ENCODE peak calls at places on chromosome 7, in four cellular contexts. One of them, this sample, is unnamed.

GRCh38 chr7:2688409-2689342 is 674 bp downstream of the AMZ1 start:
- DNase-seq in GM12865: peak
- DNase-seq in cardiac muscle cell: no peak
- DNase-seq in cardiac fibroblast: peak
- DNase-seq in this sample: peak

GRCh38 chr7:151794508-151795167 is 82.3 kb downstream of the PRKAG2 start:
- DNase-seq in cardiac fibroblast: no peak
- DNase-seq in GM12865: no peak
- DNase-seq in cardiac muscle cell: no peak
- DNase-seq in this sample: no peak

GRCh38 chr7:30785786-30786185 is 14.6 kb downstream of the MINDY4 start:
- DNase-seq in cardiac muscle cell: no peak
- DNase-seq in cardiac fibroblast: no peak
- DNase-seq in GM12865: no peak
- DNase-seq in this sample: no peak

GRCh38 chr7:33495207-33495606 is 365.8 kb downstream of the BBS9 start:
- DNase-seq in GM12865: no peak
- DNase-seq in cardiac muscle cell: peak
- DNase-seq in cardiac fibroblast: peak
- DNase-seq in this sample: peak

GRCh38 chr7:101628522-101628921 is 574 bp downstream of the MYL10 start:
- DNase-seq in cardiac muscle cell: no peak
- DNase-seq in GM12865: no peak
- DNase-seq in cardiac fibroblast: no peak
- DNase-seq in this sample: no peak

GRCh38 chr7:64834989-64835388 is 40.8 kb downstream of the ZNF138 start:
- DNase-seq in cardiac fibroblast: no peak
- DNase-seq in cardiac muscle cell: no peak
- DNase-seq in GM12865: no peak
- DNase-seq in this sample: no peak

GRCh38 chr7:45237788-45238461 is 80.3 kb downstream of the RAMP3 start:
- DNase-seq in cardiac fibroblast: no peak
- DNase-seq in GM12865: no peak
- DNase-seq in cardiac muscle cell: no peak
- DNase-seq in this sample: no peak

GRCh38 chr7:38615665-38616064 is 15.5 kb downstream of the AMPH start:
- DNase-seq in cardiac muscle cell: no peak
- DNase-seq in cardiac fibroblast: no peak
- DNase-seq in GM12865: no peak
- DNase-seq in this sample: no peak

GRCh38 chr7:72152171-72153131 is 259.7 kb downstream of the CALN1 start:
- DNase-seq in cardiac fibroblast: no peak
- DNase-seq in GM12865: peak
- DNase-seq in cardiac muscle cell: peak
- DNase-seq in this sample: no peak

GRCh38 chr7:122803323-122803722 is 82.9 kb downstream of the CADPS2 start:
- DNase-seq in GM12865: peak
- DNase-seq in cardiac fibroblast: peak
- DNase-seq in cardiac muscle cell: peak
- DNase-seq in this sample: no peak

GRCh38 chr7:120991133-120991532 is 2.6 kb downstream of the CPED1 start:
- DNase-seq in cardiac muscle cell: no peak
- DNase-seq in GM12865: no peak
- DNase-seq in cardiac fibroblast: no peak
- DNase-seq in this sample: no peak

GRCh38 chr7:4177001-4177400 is 505.1 kb upstream of the FOXK1 start:
- DNase-seq in cardiac fibroblast: no peak
- DNase-seq in cardiac muscle cell: no peak
- DNase-seq in GM12865: no peak
- DNase-seq in this sample: no peak

DNA sequence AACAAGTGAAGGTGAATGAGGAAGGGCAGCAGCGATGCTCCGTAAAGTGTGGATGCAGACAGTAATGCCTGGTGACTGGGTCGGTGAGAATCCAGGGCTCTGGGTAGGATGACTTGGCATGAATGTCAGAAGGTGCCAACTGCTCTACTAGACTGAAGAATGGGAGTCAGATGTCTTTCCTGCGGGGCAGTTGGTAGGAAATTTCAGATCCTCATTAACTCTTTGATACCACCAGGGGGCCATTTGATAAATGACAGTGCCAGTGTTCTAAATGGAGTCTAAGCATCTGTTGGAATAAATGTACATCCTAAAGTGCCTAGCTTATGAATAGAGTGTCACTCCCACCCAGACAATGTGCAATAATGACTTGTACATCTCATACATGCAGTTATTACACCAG is 462.0 kb downstream of the GRM8 start:
- DNase-seq in cardiac muscle cell: no peak
- DNase-seq in GM12865: no peak
- DNase-seq in cardiac fibroblast: no peak
- DNase-seq in this sample: no peak
- TF ChIP-seq CTCF in cardiac muscle cell: no peak
- TF ChIP-seq CTCF in GM12865: peak
- TF ChIP-seq CTCF in cardiac fibroblast: no peak
- TF ChIP-seq CTCF in this sample: no peak

DNA sequence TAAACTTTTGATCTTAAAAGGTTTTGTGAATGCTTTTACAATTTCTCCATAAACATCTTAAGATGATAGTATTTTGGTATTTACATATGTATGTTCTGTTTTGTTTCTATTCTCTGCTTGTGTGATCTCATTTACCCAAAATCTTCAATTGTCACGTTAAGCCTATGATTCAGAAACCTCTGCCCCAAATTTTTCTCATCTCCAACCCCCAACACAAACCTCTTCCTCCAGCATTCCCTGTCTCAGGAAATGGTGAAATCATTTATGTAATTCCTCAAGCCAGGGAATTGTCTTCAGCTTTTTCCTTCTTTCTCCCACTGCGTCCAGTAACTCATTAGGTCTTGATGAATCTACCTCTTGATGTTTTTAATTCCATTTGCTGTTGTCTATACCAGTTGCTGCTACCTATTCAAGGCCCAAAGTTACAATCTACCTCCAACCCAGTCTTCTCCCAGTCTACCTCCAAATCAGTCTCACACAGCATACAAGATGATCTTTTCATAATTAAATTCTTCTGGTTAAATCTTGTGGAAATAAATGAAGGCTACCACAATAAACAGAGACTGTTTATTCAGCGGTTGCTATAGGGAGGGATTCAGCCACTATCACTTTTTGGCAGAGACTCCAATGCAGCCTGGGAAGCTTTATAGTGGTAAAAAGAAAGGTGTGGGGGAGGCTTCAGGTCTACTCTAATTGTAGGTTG is 5.8 kb downstream of the CFAP69 start:
- DNase-seq in cardiac fibroblast: peak
- DNase-seq in GM12865: no peak
- DNase-seq in cardiac muscle cell: no peak
- DNase-seq in this sample: peak
- H3K4me3 ChIP-seq in cardiac fibroblast: no peak
- H3K4me3 ChIP-seq in GM12865: no peak
- H3K4me3 ChIP-seq in cardiac muscle cell: no peak
- H3K4me3 ChIP-seq in this sample: peak

GRCh38 chr7:27636326-27637006 is 26.2 kb downstream of the HIBADH start:
- DNase-seq in cardiac muscle cell: no peak
- DNase-seq in cardiac fibroblast: peak
- DNase-seq in GM12865: no peak
- DNase-seq in this sample: peak
- TF ChIP-seq CTCF in cardiac muscle cell: no peak
- TF ChIP-seq CTCF in cardiac fibroblast: no peak
- TF ChIP-seq CTCF in GM12865: no peak
- TF ChIP-seq CTCF in this sample: no peak

DNA sequence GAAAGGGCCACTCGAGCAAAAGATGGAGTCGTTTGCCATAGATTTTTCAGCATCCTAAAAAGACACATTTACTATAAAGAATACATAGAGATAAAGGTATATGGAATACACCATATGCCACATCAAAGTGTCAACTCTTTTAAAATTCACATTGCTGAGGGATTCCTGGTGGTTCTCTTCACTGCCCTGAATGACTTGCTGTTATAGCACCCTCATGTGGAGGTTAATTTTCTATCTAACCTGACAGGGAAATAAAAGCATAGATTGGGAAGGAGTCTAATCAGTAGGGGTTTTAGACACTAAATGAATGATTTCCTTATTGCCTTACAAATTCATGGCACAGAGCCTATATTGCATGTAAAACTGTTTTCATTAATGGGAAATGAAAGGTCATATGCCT is 25.9 kb downstream of the DNAH11 start:
- DNase-seq in GM12865: peak
- DNase-seq in cardiac muscle cell: peak
- DNase-seq in cardiac fibroblast: peak
- DNase-seq in this sample: no peak
- H3K4me3 ChIP-seq in GM12865: no peak
- H3K4me3 ChIP-seq in cardiac muscle cell: no peak
- H3K4me3 ChIP-seq in cardiac fibroblast: no peak
- H3K4me3 ChIP-seq in this sample: no peak

GRCh38 chr7:131068604-131069021 is 259.1 kb upstream of the MKLN1 start:
- DNase-seq in cardiac fibroblast: peak
- DNase-seq in cardiac muscle cell: no peak
- DNase-seq in GM12865: no peak
- DNase-seq in this sample: peak
- TF ChIP-seq CTCF in cardiac fibroblast: peak
- TF ChIP-seq CTCF in cardiac muscle cell: peak
- TF ChIP-seq CTCF in GM12865: no peak
- TF ChIP-seq CTCF in this sample: peak

GRCh38 chr7:81112731-81113130 is 193.9 kb upstream of the SEMA3C start:
- DNase-seq in GM12865: no peak
- DNase-seq in cardiac fibroblast: no peak
- DNase-seq in cardiac muscle cell: no peak
- DNase-seq in this sample: no peak
- H3K4me3 ChIP-seq in GM12865: no peak
- H3K4me3 ChIP-seq in cardiac fibroblast: no peak
- H3K4me3 ChIP-seq in cardiac muscle cell: no peak
- H3K4me3 ChIP-seq in this sample: no peak

GRCh38 chr7:79968894-79969293 is 165.7 kb upstream of the GNAI1 start:
- DNase-seq in GM12865: no peak
- DNase-seq in cardiac fibroblast: no peak
- DNase-seq in cardiac muscle cell: no peak
- DNase-seq in this sample: no peak

GRCh38 chr7:79968249-79968648 is 166.4 kb upstream of the GNAI1 start:
- DNase-seq in GM12865: no peak
- DNase-seq in cardiac muscle cell: no peak
- DNase-seq in cardiac fibroblast: no peak
- DNase-seq in this sample: no peak

GRCh38 chr7:79965946-79966345 is 168.7 kb upstream of the GNAI1 start:
- DNase-seq in cardiac fibroblast: no peak
- DNase-seq in GM12865: no peak
- DNase-seq in cardiac muscle cell: no peak
- DNase-seq in this sample: no peak

DNA sequence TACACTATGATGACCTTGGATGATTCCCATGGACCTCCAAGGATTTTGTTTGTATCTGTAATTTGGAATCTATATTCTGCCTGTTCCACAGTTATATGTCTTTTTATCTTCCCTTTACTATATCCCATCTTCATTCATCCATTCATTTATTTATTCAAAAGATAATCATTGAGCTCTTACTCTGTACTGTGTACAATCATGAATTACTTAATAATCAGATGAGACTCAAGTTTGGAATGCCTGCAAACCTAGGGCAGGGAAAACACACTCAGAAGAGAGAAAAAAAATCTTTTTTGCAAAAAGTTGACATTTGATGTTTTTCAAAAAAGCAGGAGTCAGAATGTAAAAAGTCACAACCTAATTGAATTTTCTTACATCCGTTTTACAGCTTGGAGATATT is 170.2 kb upstream of the GNAI1 start:
- DNase-seq in cardiac muscle cell: no peak
- DNase-seq in cardiac fibroblast: no peak
- DNase-seq in GM12865: no peak
- DNase-seq in this sample: no peak
- TF ChIP-seq CTCF in cardiac muscle cell: no peak
- TF ChIP-seq CTCF in cardiac fibroblast: no peak
- TF ChIP-seq CTCF in GM12865: no peak
- TF ChIP-seq CTCF in this sample: no peak

GRCh38 chr7:55020481-55020871 is 1.7 kb downstream of the EGFR start:
- DNase-seq in cardiac fibroblast: peak
- DNase-seq in cardiac muscle cell: no peak
- DNase-seq in GM12865: no peak
- DNase-seq in this sample: peak
- H3K4me3 ChIP-seq in cardiac fibroblast: peak
- H3K4me3 ChIP-seq in cardiac muscle cell: no peak
- H3K4me3 ChIP-seq in GM12865: no peak
- H3K4me3 ChIP-seq in this sample: peak